ENCODE peak calls at places on chromosomes 1 and 21, in five cellular contexts. U is NT2/D1; S is nephron progenitor cell; M is activated T-helper 1 cell treated with anti-CD3 and anti-CD28 coated beads, Interleukin-12 subunit alpha, Interleukin-12 subunit beta, Interleukin-2, Interleukin-4 antibody, amounts not matched to agents 30 ng/mL and 10 ng/mL and 1 ng/mL, durations not matched to agents 14 hours and 24 hours and 36 hours; Q is activated naive CD4-positive, alpha-beta T cell. A is an unnamed sample.

GRCh38 chr1:17887646-17888395 is 132.7 kb downstream of the ACTL8 start:
- DNase-seq in Q (no peak), M (no peak), U (no peak), S (no peak), A (no peak)

GRCh38 chr1:210786546-210786945 is 347.4 kb downstream of the KCNH1 start:
- DNase-seq in M (no peak), Q (no peak), U (no peak), S (no peak), A (no peak)

GRCh38 chr1:224180783-224181452 is 2.1 kb upstream of the DEGS1 start:
- DNase-seq in U (no peak), M (no peak), Q (no peak), S (no peak), A (no peak)

GRCh38 chr1:45928486-45929205 is 125.2 kb downstream of the MAST2 start:
- DNase-seq in M (no peak), U (no peak), S (no peak), Q (no peak), A (no peak)

GRCh38 chr1:26858160-26858559 is 4.8 kb upstream of the SFN start:
- DNase-seq in S (no peak), M (no peak), Q (no peak), U (no peak), A (no peak)

GRCh38 chr1:16038620-16038912 is 5.0 kb upstream of the CLCNKB start:
- DNase-seq in Q (no peak), M (no peak), S (no peak), U (no peak), A (no peak)

GRCh38 chr1:181010789-181011188 is 11.9 kb downstream of the STX6 start:
- DNase-seq in U (no peak), M (no peak), Q (no peak), S (no peak), A (no peak)

GRCh38 chr1:14590781-14591180 is 7.7 kb upstream of the KAZN start:
- DNase-seq in Q (no peak), M (no peak), S (no peak), U (no peak), A (no peak)

GRCh38 chr1:201807958-201808632 is 20.9 kb upstream of the IPO9 start:
- DNase-seq in S (no peak), U (no peak), Q (no peak), M (no peak), A (no peak)

GRCh38 chr1:240797050-240797449 is 185.1 kb upstream of the GREM2 start:
- DNase-seq in M (no peak), S (no peak), Q (no peak), U (no peak), A (no peak)

GRCh38 chr1:246072456-246072855 is 434.6 kb downstream of the SMYD3 start:
- DNase-seq in S (no peak), U (no peak), M (no peak), Q (no peak), A (no peak)

GRCh38 chr1:114094675-114095074 is 59.0 kb downstream of the SYT6 start:
- DNase-seq in S (no peak), U (no peak), Q (no peak), M (no peak), A (no peak)

GRCh38 chr1:7518411-7518810 is 252.7 kb upstream of the VAMP3 start:
- DNase-seq in S (no peak), Q (no peak), U (no peak), M (no peak), A (no peak)

GRCh38 chr1:35642472-35642955 is 1.2 kb upstream of the PSMB2 start:
- DNase-seq in Q (no peak), M (no peak), U (no peak), S (no peak), A (no peak)

GRCh38 chr1:84889437-84889836 is 3.6 kb downstream of the LPAR3 start:
- DNase-seq in Q (no peak), M (no peak), S (no peak), U (no peak), A (no peak)

GRCh38 chr1:207762622-207763021 is 10.8 kb downstream of the CD46 start:
- DNase-seq in M (no peak), Q (no peak), S (no peak), U (no peak), A (no peak)

GRCh38 chr1:10161121-10161520 is 49.2 kb upstream of the KIF1B start:
- DNase-seq in M (no peak), S (no peak), U (no peak), Q (no peak), A (no peak)

GRCh38 chr1:204684551-204685235 is 845 bp downstream of the LRRN2 start:
- DNase-seq in Q (no peak), M (no peak), U (no peak), S (peak), A (no peak)

GRCh38 chr1:87115317-87115885 is 201.0 kb downstream of the HS2ST1 start:
- DNase-seq in S (no peak), U (no peak), M (no peak), Q (no peak), A (no peak)

GRCh38 chr21:34227386-34227852 is 136.4 kb upstream of the KCNE2 start:
- DNase-seq in S (no peak), U (no peak), Q (no peak), M (no peak), A (no peak)

GRCh38 chr1:1883092-1883858 is 7.6 kb downstream of the GNB1 start:
- DNase-seq in Q (no peak), S (no peak), U (no peak), M (no peak), A (no peak)

GRCh38 chr1:84896279-84896678 is 3.3 kb upstream of the LPAR3 start:
- DNase-seq in S (no peak), Q (no peak), M (no peak), U (no peak), A (no peak)

GRCh38 chr1:38013027-38013588 is 574 bp downstream of the UTP11 start:
- DNase-seq in M (no peak), S (no peak), Q (no peak), U (no peak), A (no peak)

GRCh38 chr1:243849089-243850012 is 692 bp downstream of the AKT3 start:
- DNase-seq in Q (peak), M (peak), S (peak), U (peak), A (peak)